ENCODE peak calls at places on chromosomes 12 and 14, in eight cellular contexts. D, Q, M, O, C, B, R and J are unnamed samples. For H3K4me1, the result is how much of the 10 kb centered on the place peaks cover.

GRCh38 chr14:68781161-68782021 is 11.5 kb downstream of the ZFP36L1 start:
- DNase-seq in D (no peak), Q (peak), M (no peak), O (peak), C (no peak), B (no peak), R (peak), J (no peak)

GRCh38 chr12:113185180-113186032 is at the start of the genes DDX54 and RITA1:
- DNase-seq in D (peak), Q (peak), M (no peak), O (peak), C (no peak), B (peak), R (peak), J (peak)

GRCh38 chr12:1360812-1361211 is 233.6 kb downstream of the FBXL14 start:
- DNase-seq in D (no peak), Q (no peak), M (no peak), O (no peak), C (no peak), B (no peak), R (no peak), J (no peak)

GRCh38 chr12:25557830-25558436 is 4.8 kb upstream of the LMNTD1 start:
- DNase-seq in D (peak), Q (peak), M (no peak), O (no peak), C (no peak), B (no peak), R (no peak), J (peak)

GRCh38 chr14:104329793-104330192 is 191.4 kb downstream of the KIF26A start:
- DNase-seq in D (no peak), Q (no peak), M (no peak), O (no peak), C (no peak), B (no peak), R (no peak), J (no peak)

GRCh38 chr12:106586803-106587684 is 4.2 kb downstream of the RFX4 start:
- DNase-seq in D (no peak), Q (no peak), M (no peak), O (no peak), C (no peak), B (no peak), R (no peak), J (no peak)

GRCh38 chr14:67241416-67242362 is at the start of gene PALS1:
- DNase-seq in D (peak), Q (peak), M (no peak), O (no peak), C (peak), B (no peak), R (no peak), J (no peak)

GRCh38 chr12:14834502-14834901 is 8.8 kb downstream of the ART4 start:
- DNase-seq in D (no peak), Q (no peak), M (no peak), O (no peak), C (no peak), B (no peak), R (no peak), J (no peak)

GRCh38 chr14:22570132-22570949 is 18.7 kb downstream of the DAD1 start:
- DNase-seq in D (peak), Q (peak), M (peak), O (peak), C (peak), B (no peak), R (no peak), J (peak)

GRCh38 chr14:105315211-105315721 is 718 bp downstream of the PACS2 start:
- DNase-seq in D (peak), Q (peak), M (no peak), O (peak), C (no peak), B (peak), R (peak), J (no peak)

GRCh38 chr12:124568431-124569374 is 1.3 kb upstream of the NCOR2 start:
- DNase-seq in D (no peak), Q (peak), M (no peak), O (peak), C (peak), B (peak), R (no peak), J (peak)

GRCh38 chr12:57390174-57390573 is 40.7 kb downstream of the R3HDM2 start:
- DNase-seq in D (no peak), Q (no peak), M (no peak), O (no peak), C (no peak), B (no peak), R (no peak), J (no peak)

GRCh38 chr12:120196363-120196762 is 1.8 kb upstream of the GCN1 start:
- DNase-seq in D (no peak), Q (no peak), M (no peak), O (no peak), C (no peak), B (no peak), R (no peak), J (no peak)

GRCh38 chr14:21070610-21071224 is 613 bp downstream of the ARHGEF40 start:
- DNase-seq in D (peak), Q (peak), M (no peak), O (no peak), C (no peak), B (peak), R (peak), J (peak)

GRCh38 chr14:94365624-94366023 is 22.8 kb downstream of the SERPINA1 start:
- DNase-seq in D (no peak), Q (no peak), M (no peak), O (no peak), C (no peak), B (no peak), R (no peak), J (no peak)

GRCh38 chr14:68386950-68387779 is 405.7 kb downstream of the ZFP36L1 start:
- DNase-seq in D (no peak), Q (no peak), M (no peak), O (no peak), C (no peak), B (no peak), R (no peak), J (no peak)

GRCh38 chr12:92951006-92951405 is 21.9 kb upstream of the EEA1 start:
- DNase-seq in D (no peak), Q (no peak), M (no peak), O (no peak), C (no peak), B (no peak), R (no peak), J (no peak)

GRCh38 chr12:84070311-84070710 is 842.3 kb downstream of the SLC6A15 start:
- DNase-seq in D (no peak), Q (no peak), M (no peak), O (no peak), C (no peak), B (peak), R (no peak), J (no peak)

GRCh38 chr12:34598851-34599529 is 576.7 kb downstream of the ALG10 start:
- DNase-seq in D (no peak), Q (no peak), M (no peak), O (peak), C (no peak), B (no peak), R (peak), J (no peak)

GRCh38 chr12:4862809-4863208 is 46.9 kb upstream of the KCNA1 start:
- DNase-seq in D (no peak), Q (no peak), M (no peak), O (no peak), C (peak), B (no peak), R (no peak), J (no peak)

GRCh38 chr14:56195219-56195618 is 77.0 kb downstream of the PELI2 start:
- DNase-seq in D (no peak), Q (peak), M (no peak), O (no peak), C (no peak), B (no peak), R (no peak), J (no peak)

GRCh38 chr12:56333679-56334489 is at the start of gene PAN2:
- DNase-seq in D (peak), Q (peak), M (peak), O (peak), C (peak), B (peak), R (peak), J (peak)

GRCh38 chr14:93019970-93020369 is 95.8 kb downstream of the ITPK1 start:
- DNase-seq in D (peak), Q (no peak), M (no peak), O (no peak), C (no peak), B (no peak), R (no peak), J (no peak)

GRCh38 chr14:102116361-102117180 is 23.1 kb upstream of the WDR20 start:
- DNase-seq in D (no peak), Q (no peak), M (no peak), O (no peak), C (no peak), B (no peak), R (peak), J (no peak)

GRCh38 chr14:90649557-90650135 is 166.6 kb downstream of the TTC7B start:
- DNase-seq in D (no peak), Q (no peak), M (no peak), O (no peak), C (no peak), B (no peak), R (no peak), J (no peak)

GRCh38 chr12:7667025-7667575 is 1.4 kb upstream of the APOBEC1 start:
- DNase-seq in D (peak), Q (no peak), M (no peak), O (no peak), C (no peak), B (no peak), R (no peak), J (no peak)

GRCh38 chr12:4289334-4289878 is 15.8 kb downstream of the CCND2 start:
- DNase-seq in D (no peak), Q (no peak), M (no peak), O (no peak), C (no peak), B (no peak), R (no peak), J (no peak)

GRCh38 chr12:46963977-46964376 is 115.4 kb upstream of the PCED1B start:
- DNase-seq in D (no peak), Q (no peak), M (no peak), O (no peak), C (no peak), B (no peak), R (no peak), J (no peak)

GRCh38 chr14:63852271-63852816 is 460 bp upstream of the SYNE2 start:
- DNase-seq in D (no peak), Q (no peak), M (no peak), O (no peak), C (no peak), B (no peak), R (no peak), J (no peak)

GRCh38 chr12:12534134-12534866 is 28.4 kb downstream of the DUSP16 start:
- DNase-seq in D (peak), Q (peak), M (no peak), O (no peak), C (no peak), B (no peak), R (no peak), J (peak)

GRCh38 chr12:28082101-28082500 is 108.2 kb upstream of the CCDC91 start:
- DNase-seq in D (no peak), Q (no peak), M (no peak), O (no peak), C (no peak), B (no peak), R (no peak), J (no peak)

GRCh38 chr14:54450535-54450934 is 9.4 kb upstream of the CNIH1 start:
- DNase-seq in D (no peak), Q (no peak), M (no peak), O (no peak), C (peak), B (no peak), R (no peak), J (peak)

GRCh38 chr12:125841332-125841731 is 776.1 kb downstream of the AACS start:
- DNase-seq in D (no peak), Q (no peak), M (no peak), O (no peak), C (no peak), B (no peak), R (no peak), J (no peak)

GRCh38 chr12:52007158-52007921 is 594 bp downstream of the TAMALIN start:
- DNase-seq in D (no peak), Q (no peak), M (no peak), O (peak), C (no peak), B (peak), R (peak), J (no peak)

GRCh38 chr12:102756564-102756963 is 160.5 kb downstream of the PAH start:
- DNase-seq in D (no peak), Q (no peak), M (no peak), O (no peak), C (no peak), B (peak), R (no peak), J (no peak)

GRCh38 chr14:58501214-58501816 is 73.8 kb downstream of the KIAA0586 start:
- DNase-seq in D (peak), Q (peak), M (peak), O (no peak), C (peak), B (no peak), R (no peak), J (peak)

GRCh38 chr12:58086930-58087329 is 145.6 kb downstream of the ATP23 start:
- DNase-seq in D (no peak), Q (no peak), M (no peak), O (no peak), C (no peak), B (no peak), R (no peak), J (no peak)

GRCh38 chr14:50871914-50872732 is at the start of gene ABHD12B:
- DNase-seq in D (no peak), Q (no peak), M (no peak), O (no peak), C (no peak), B (peak), R (peak), J (peak)

GRCh38 chr12:87967871-87968270 is 61.3 kb downstream of the C12orf50 start:
- DNase-seq in D (no peak), Q (peak), M (no peak), O (no peak), C (no peak), B (no peak), R (no peak), J (peak)

GRCh38 chr12:51997156-51997555 is 9.6 kb upstream of the TAMALIN start:
- DNase-seq in D (no peak), Q (no peak), M (no peak), O (no peak), C (no peak), B (no peak), R (no peak), J (no peak)

GRCh38 chr14:29463727-29464370 is 463.8 kb downstream of the PRKD1 start:
- DNase-seq in D (no peak), Q (no peak), M (no peak), O (no peak), C (no peak), B (no peak), R (no peak), J (no peak)

GRCh38 chr14:29462271-29462670 is 465.4 kb downstream of the PRKD1 start:
- DNase-seq in D (no peak), Q (no peak), M (no peak), O (no peak), C (no peak), B (no peak), R (no peak), J (peak)

GRCh38 chr14:29461131-29461530 is 466.5 kb downstream of the PRKD1 start:
- DNase-seq in D (no peak), Q (no peak), M (no peak), O (no peak), C (no peak), B (no peak), R (no peak), J (no peak)

GRCh38 chr14:29465095-29465494 is 462.6 kb downstream of the PRKD1 start:
- DNase-seq in D (no peak), Q (no peak), M (no peak), O (no peak), C (no peak), B (no peak), R (no peak), J (no peak)

GRCh38 chr14:29462772-29463171 is 464.9 kb downstream of the PRKD1 start:
- DNase-seq in D (no peak), Q (no peak), M (no peak), O (no peak), C (no peak), B (no peak), R (no peak), J (no peak)
- H3K4me1 ChIP-seq in D (under half), Q (under half), M (under half), O (under half), C (under half), B (under half), R (under half), J (under half)

DNA sequence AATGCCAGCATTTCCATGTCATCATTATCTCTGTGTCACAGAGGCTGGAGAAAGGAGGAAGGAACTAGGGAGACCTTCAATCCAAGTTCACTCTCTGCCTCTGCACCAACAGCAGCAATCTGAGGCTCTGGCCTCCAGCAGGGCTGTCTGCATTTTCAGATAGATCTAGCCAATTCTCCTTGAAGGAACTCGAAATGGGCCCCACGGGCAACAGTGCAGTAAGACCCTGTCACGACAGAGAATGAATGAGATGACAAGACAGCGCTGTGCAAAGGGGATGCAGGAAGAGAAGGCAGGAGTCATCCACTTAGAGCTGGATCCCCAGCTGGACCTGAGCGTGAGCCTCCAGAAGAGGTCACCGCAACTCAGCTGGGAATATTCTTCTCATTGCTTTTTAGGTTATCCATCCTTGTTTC is 183.7 kb upstream of the GZMB start:
- DNase-seq in D (no peak), Q (peak), M (no peak), O (no peak), C (no peak), B (no peak), R (no peak), J (no peak)
- TF ChIP-seq CTCF in D (peak), Q (peak), M (peak), O (no peak), C (no peak), B (no peak), R (no peak), J (no peak)

DNA sequence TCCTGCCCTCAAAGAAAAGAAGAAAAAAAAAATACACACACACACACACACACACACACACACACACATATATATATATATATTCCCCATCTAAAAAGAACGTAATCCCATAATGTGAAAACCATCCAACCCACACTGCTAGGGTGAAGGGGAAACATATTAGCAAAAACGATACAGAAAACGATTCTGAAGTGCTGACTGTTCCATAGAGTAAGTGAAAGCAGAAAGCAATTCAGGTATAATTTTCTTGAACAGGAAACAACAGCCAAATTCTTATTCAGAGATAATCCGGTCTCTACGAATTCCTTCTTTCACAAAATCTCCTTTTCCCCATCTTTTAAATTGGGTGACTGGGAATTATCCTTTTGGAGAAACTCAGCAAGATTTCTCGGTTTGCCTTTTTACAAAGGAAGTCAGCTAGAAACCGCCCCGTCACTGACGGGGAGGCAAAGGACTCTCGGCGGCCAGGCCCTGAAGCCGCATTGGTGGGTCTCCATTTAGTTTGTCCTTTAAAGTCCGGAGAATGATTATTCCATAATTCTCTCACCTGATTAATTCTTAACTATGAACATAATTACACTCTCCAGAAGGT is 393.4 kb downstream of the NOVA1 start:
- DNase-seq in D (no peak), Q (peak), M (no peak), O (no peak), C (no peak), B (no peak), R (no peak), J (no peak)
- H3K4me1 ChIP-seq in D (under half), Q (under half), M (under half), O (under half), C (under half), B (under half), R (under half), J (under half)

GRCh38 chr14:34496679-34497513 is 34.9 kb upstream of the SPTSSA start:
- DNase-seq in D (peak), Q (peak), M (peak), O (peak), C (no peak), B (peak), R (no peak), J (no peak)
- TF ChIP-seq CTCF in D (peak), Q (peak), M (no peak), O (no peak), C (no peak), B (peak), R (no peak), J (no peak)

GRCh38 chr12:121580959-121581680 is at the start of gene KDM2B:
- DNase-seq in D (peak), Q (peak), M (no peak), O (peak), C (no peak), B (no peak), R (no peak), J (no peak)
- H3K4me1 ChIP-seq in D (under half), Q (under half), M (under half), O (half or more), C (under half), B (under half), R (half or more), J (under half)

GRCh38 chr12:6493580-6494350 is at the start of gene NCAPD2:
- DNase-seq in D (peak), Q (peak), M (peak), O (peak), C (peak), B (peak), R (peak), J (peak)
- TF ChIP-seq CTCF in D (no peak), Q (no peak), M (no peak), O (peak), C (peak), B (peak), R (peak), J (peak)

GRCh38 chr12:96047621-96048211 is 12.3 kb upstream of the LTA4H start:
- DNase-seq in D (peak), Q (peak), M (no peak), O (peak), C (peak), B (no peak), R (no peak), J (no peak)
- H3K4me1 ChIP-seq in D (under half), Q (under half), M (under half), O (half or more), C (under half), B (under half), R (half or more), J (under half)

GRCh38 chr12:54134850-54135249 is 53.9 kb downstream of the SMUG1 start:
- DNase-seq in D (no peak), Q (peak), M (no peak), O (no peak), C (no peak), B (no peak), R (no peak), J (peak)
- TF ChIP-seq CTCF in D (peak), Q (peak), M (no peak), O (no peak), C (peak), B (no peak), R (no peak), J (peak)

GRCh38 chr12:39355841-39356240 is 87.1 kb downstream of the KIF21A start:
- DNase-seq in D (no peak), Q (no peak), M (no peak), O (no peak), C (no peak), B (no peak), R (no peak), J (no peak)
- H3K4me1 ChIP-seq in D (under half), Q (under half), M (under half), O (under half), C (under half), B (under half), R (under half), J (under half)